ENCODE peak calls at places on chromosome 20, in five cellular contexts. T is iris pigment epithelial cell; H is ACHN; E is CD8-positive, alpha-beta T cell; Y is activated gamma-delta T cell. A is an unnamed sample.

GRCh38 chr20:2131366-2131765 is 29.7 kb downstream of the STK35 start:
- DNase-seq in T (peak), H (peak), E (no peak), Y (no peak), A (no peak)

GRCh38 chr20:3158968-3159431 is 665 bp downstream of the FASTKD5 start:
- DNase-seq in T (peak), H (peak), E (no peak), Y (no peak), A (no peak)

GRCh38 chr20:31857861-31858835 is 12.2 kb downstream of the DUSP15 start:
- DNase-seq in T (no peak), H (no peak), E (no peak), Y (no peak), A (no peak)

GRCh38 chr20:21395666-21396044 is 1.7 kb downstream of the NKX2-4 start:
- DNase-seq in T (no peak), H (no peak), E (peak), Y (no peak), A (no peak)

GRCh38 chr20:23419995-23420901 is 1.0 kb downstream of the NAPB start:
- DNase-seq in T (peak), H (peak), E (no peak), Y (peak), A (no peak)

GRCh38 chr20:17868146-17868545 is 100.4 kb downstream of the SNX5 start:
- DNase-seq in T (no peak), H (no peak), E (no peak), Y (no peak), A (no peak)

GRCh38 chr20:61808497-61808896 is 257.2 kb downstream of the TAF4 start:
- DNase-seq in T (no peak), H (no peak), E (no peak), Y (no peak), A (no peak)

GRCh38 chr20:3919352-3919751 is 30.2 kb downstream of the PANK2 start:
- DNase-seq in T (peak), H (no peak), E (no peak), Y (no peak), A (no peak)

GRCh38 chr20:46594725-46595124 is 44.3 kb upstream of the OCSTAMP start:
- DNase-seq in T (no peak), H (no peak), E (no peak), Y (no peak), A (no peak)

GRCh38 chr20:4060856-4061440 is 45.6 kb upstream of the RNF24 start:
- DNase-seq in T (no peak), H (no peak), E (no peak), Y (no peak), A (no peak)

GRCh38 chr20:32319100-32319499 is 39.0 kb upstream of the ASXL1 start:
- DNase-seq in T (no peak), H (no peak), E (no peak), Y (no peak), A (no peak)

GRCh38 chr20:967796-968742 is 34.0 kb downstream of the RSPO4 start:
- DNase-seq in T (peak), H (no peak), E (no peak), Y (no peak), A (no peak)

GRCh38 chr20:53960586-53961386 is 109.6 kb downstream of the BCAS1 start:
- DNase-seq in T (no peak), H (no peak), E (no peak), Y (no peak), A (no peak)

GRCh38 chr20:31764641-31765305 is 25.7 kb downstream of the TPX2 start:
- DNase-seq in T (peak), H (no peak), E (no peak), Y (no peak), A (no peak)

GRCh38 chr20:31972481-31973386 is 4.8 kb downstream of the XKR7 start:
- DNase-seq in T (peak), H (peak), E (no peak), Y (no peak), A (no peak)

GRCh38 chr20:57417830-57418780 is 26.9 kb downstream of the RBM38 start:
- DNase-seq in T (no peak), H (no peak), E (no peak), Y (no peak), A (no peak)

GRCh38 chr20:56974499-56975250 is 291.8 kb downstream of the BMP7 start:
- DNase-seq in T (peak), H (peak), E (no peak), Y (no peak), A (peak)

GRCh38 chr20:51326241-51326819 is 216.2 kb downstream of the NFATC2 start:
- DNase-seq in T (peak), H (peak), E (no peak), Y (no peak), A (peak)

GRCh38 chr20:49096212-49096730 is 50.2 kb downstream of the CSE1L start:
- DNase-seq in T (no peak), H (no peak), E (no peak), Y (no peak), A (no peak)

GRCh38 chr20:50226093-50226974 is 35.7 kb downstream of the CEBPB start:
- DNase-seq in T (peak), H (peak), E (no peak), Y (no peak), A (no peak)

GRCh38 chr20:44183282-44183681 is 3.7 kb downstream of the JPH2 start:
- DNase-seq in T (no peak), H (no peak), E (no peak), Y (no peak), A (no peak)

A was measured in endothelial cell.